ENCODE peak calls at places on chromosome 10, in eight cellular contexts. One of them, this sample, is unnamed.

GRCh38 chr10:125014984-125015944 is 73.3 kb downstream of the ZRANB1 start:
- DNase-seq in OCI-LY7: no peak
- DNase-seq in H9: no peak
- DNase-seq in choroid plexus epithelial cell: no peak
- DNase-seq in PC-3: no peak
- DNase-seq in left lung: peak; percentile 78
- DNase-seq in AG04450: no peak
- DNase-seq in osteocyte: no peak
- DNase-seq in this sample: no peak

GRCh38 chr10:121351533-121351932 is 246.7 kb downstream of the FGFR2 start:
- DNase-seq in choroid plexus epithelial cell: no peak
- DNase-seq in osteocyte: no peak
- DNase-seq in H9: no peak
- DNase-seq in left lung: no peak
- DNase-seq in OCI-LY7: no peak
- DNase-seq in AG04450: no peak
- DNase-seq in PC-3: no peak
- DNase-seq in this sample: no peak

GRCh38 chr10:33150904-33151303 is 183.6 kb downstream of the NRP1 start:
- DNase-seq in OCI-LY7: peak; percentile 69
- DNase-seq in PC-3: peak; percentile 92
- DNase-seq in AG04450: no peak
- DNase-seq in left lung: no peak
- DNase-seq in choroid plexus epithelial cell: no peak
- DNase-seq in H9: no peak
- DNase-seq in osteocyte: no peak
- DNase-seq in this sample: no peak

GRCh38 chr10:78255796-78256638 is 222.4 kb downstream of the RPS24 start:
- DNase-seq in choroid plexus epithelial cell: peak; percentile 95
- DNase-seq in OCI-LY7: no peak
- DNase-seq in H9: no peak
- DNase-seq in left lung: no peak
- DNase-seq in osteocyte: no peak
- DNase-seq in AG04450: peak; percentile 94
- DNase-seq in PC-3: peak; percentile 100
- DNase-seq in this sample: peak; percentile 99

GRCh38 chr10:75261813-75262725 is 26.3 kb upstream of the COMTD1 start:
- DNase-seq in left lung: no peak
- DNase-seq in H9: no peak
- DNase-seq in OCI-LY7: no peak
- DNase-seq in osteocyte: no peak
- DNase-seq in PC-3: peak; percentile 87
- DNase-seq in choroid plexus epithelial cell: peak; percentile 38
- DNase-seq in AG04450: no peak
- DNase-seq in this sample: peak; percentile 6

GRCh38 chr10:77949167-77949566 is 22.6 kb upstream of the DLG5 start:
- DNase-seq in AG04450: no peak
- DNase-seq in PC-3: peak; percentile 100
- DNase-seq in OCI-LY7: no peak
- DNase-seq in left lung: no peak
- DNase-seq in osteocyte: no peak
- DNase-seq in choroid plexus epithelial cell: peak; percentile 50
- DNase-seq in H9: peak; percentile 94
- DNase-seq in this sample: peak; percentile 46

GRCh38 chr10:130416334-130416950 is 280.3 kb downstream of the GLRX3 start:
- DNase-seq in osteocyte: peak; percentile 64
- DNase-seq in OCI-LY7: no peak
- DNase-seq in choroid plexus epithelial cell: no peak
- DNase-seq in AG04450: no peak
- DNase-seq in left lung: no peak
- DNase-seq in PC-3: no peak
- DNase-seq in H9: no peak
- DNase-seq in this sample: no peak

GRCh38 chr10:282294-283139 is 147.3 kb downstream of the ZMYND11 start:
- DNase-seq in osteocyte: no peak
- DNase-seq in OCI-LY7: no peak
- DNase-seq in PC-3: peak; percentile 4
- DNase-seq in left lung: no peak
- DNase-seq in H9: no peak
- DNase-seq in choroid plexus epithelial cell: peak; percentile 71
- DNase-seq in AG04450: peak; percentile 7
- DNase-seq in this sample: peak; percentile 66

GRCh38 chr10:28783089-28783488 is 105.8 kb downstream of the BAMBI start:
- DNase-seq in PC-3: peak; percentile 5
- DNase-seq in H9: no peak
- DNase-seq in osteocyte: no peak
- DNase-seq in choroid plexus epithelial cell: no peak
- DNase-seq in left lung: no peak
- DNase-seq in OCI-LY7: no peak
- DNase-seq in AG04450: no peak
- DNase-seq in this sample: no peak

GRCh38 chr10:29495366-29495765 is 139.4 kb downstream of the SVIL start:
- DNase-seq in osteocyte: no peak
- DNase-seq in left lung: no peak
- DNase-seq in OCI-LY7: no peak
- DNase-seq in AG04450: no peak
- DNase-seq in H9: no peak
- DNase-seq in choroid plexus epithelial cell: no peak
- DNase-seq in PC-3: no peak
- DNase-seq in this sample: no peak

GRCh38 chr10:484441-484924 is 205.0 kb downstream of the DIP2C start:
- DNase-seq in AG04450: no peak
- DNase-seq in left lung: no peak
- DNase-seq in OCI-LY7: peak; percentile 19
- DNase-seq in choroid plexus epithelial cell: peak; percentile 84
- DNase-seq in PC-3: peak; percentile 36
- DNase-seq in osteocyte: peak; percentile 89
- DNase-seq in H9: peak; percentile 35
- DNase-seq in this sample: no peak

GRCh38 chr10:78394050-78394449 is 360.4 kb downstream of the RPS24 start:
- DNase-seq in OCI-LY7: no peak
- DNase-seq in left lung: no peak
- DNase-seq in PC-3: no peak
- DNase-seq in AG04450: no peak
- DNase-seq in H9: no peak
- DNase-seq in osteocyte: no peak
- DNase-seq in choroid plexus epithelial cell: no peak
- DNase-seq in this sample: no peak

GRCh38 chr10:36531621-36532020 is 593.8 kb upstream of the ANKRD30A start:
- DNase-seq in H9: no peak
- DNase-seq in OCI-LY7: no peak
- DNase-seq in choroid plexus epithelial cell: no peak
- DNase-seq in PC-3: peak; percentile 97
- DNase-seq in left lung: no peak
- DNase-seq in AG04450: no peak
- DNase-seq in osteocyte: no peak
- DNase-seq in this sample: peak; percentile 81

GRCh38 chr10:87706731-87707130 is 47.1 kb downstream of the PAPSS2 start:
- DNase-seq in osteocyte: no peak
- DNase-seq in choroid plexus epithelial cell: no peak
- DNase-seq in AG04450: no peak
- DNase-seq in PC-3: peak; percentile 44
- DNase-seq in left lung: no peak
- DNase-seq in H9: no peak
- DNase-seq in OCI-LY7: no peak
- DNase-seq in this sample: peak; percentile 47

GRCh38 chr10:68989317-68989990 is 851 bp downstream of the KIFBP start:
- DNase-seq in choroid plexus epithelial cell: peak; percentile 29
- DNase-seq in left lung: no peak
- DNase-seq in H9: no peak
- DNase-seq in osteocyte: no peak
- DNase-seq in AG04450: no peak
- DNase-seq in PC-3: no peak
- DNase-seq in OCI-LY7: no peak
- DNase-seq in this sample: peak; percentile 22

GRCh38 chr10:17647316-17647715 is 3.4 kb downstream of the STAM start:
- DNase-seq in left lung: no peak
- DNase-seq in OCI-LY7: no peak
- DNase-seq in choroid plexus epithelial cell: no peak
- DNase-seq in osteocyte: no peak
- DNase-seq in PC-3: no peak
- DNase-seq in H9: no peak
- DNase-seq in AG04450: no peak
- DNase-seq in this sample: no peak

GRCh38 chr10:111677747-111678146 is 505.8 kb downstream of the GPAM start:
- DNase-seq in PC-3: no peak
- DNase-seq in left lung: no peak
- DNase-seq in OCI-LY7: no peak
- DNase-seq in osteocyte: no peak
- DNase-seq in AG04450: no peak
- DNase-seq in choroid plexus epithelial cell: no peak
- DNase-seq in H9: no peak
- DNase-seq in this sample: peak; percentile 78

GRCh38 chr10:1117651-1118050 is 61.5 kb downstream of the WDR37 start:
- DNase-seq in PC-3: no peak
- DNase-seq in OCI-LY7: no peak
- DNase-seq in AG04450: no peak
- DNase-seq in left lung: no peak
- DNase-seq in H9: no peak
- DNase-seq in osteocyte: peak; percentile 49
- DNase-seq in choroid plexus epithelial cell: no peak
- DNase-seq in this sample: no peak

GRCh38 chr10:1572519-1573333 is 164.6 kb downstream of the ADARB2 start:
- DNase-seq in PC-3: no peak
- DNase-seq in OCI-LY7: no peak
- DNase-seq in AG04450: no peak
- DNase-seq in H9: no peak
- DNase-seq in osteocyte: no peak
- DNase-seq in choroid plexus epithelial cell: no peak
- DNase-seq in left lung: no peak
- DNase-seq in this sample: no peak

GRCh38 chr10:113978802-113979201 is 64.9 kb upstream of the ADRB1 start:
- DNase-seq in H9: no peak
- DNase-seq in AG04450: no peak
- DNase-seq in left lung: no peak
- DNase-seq in PC-3: no peak
- DNase-seq in osteocyte: no peak
- DNase-seq in OCI-LY7: no peak
- DNase-seq in choroid plexus epithelial cell: no peak
- DNase-seq in this sample: no peak

GRCh38 chr10:129642427-129642826 is 175.4 kb downstream of the MGMT start:
- DNase-seq in PC-3: peak; percentile 55
- DNase-seq in H9: no peak
- DNase-seq in left lung: no peak
- DNase-seq in AG04450: no peak
- DNase-seq in osteocyte: no peak
- DNase-seq in choroid plexus epithelial cell: no peak
- DNase-seq in OCI-LY7: no peak
- DNase-seq in this sample: peak; percentile 16

GRCh38 chr10:97683556-97684357 is 3.3 kb downstream of the AVPI1 start:
- DNase-seq in osteocyte: no peak
- DNase-seq in H9: peak; percentile 49
- DNase-seq in choroid plexus epithelial cell: peak; percentile 62
- DNase-seq in OCI-LY7: peak; percentile 14
- DNase-seq in AG04450: no peak
- DNase-seq in PC-3: peak; percentile 42
- DNase-seq in left lung: no peak
- DNase-seq in this sample: peak; percentile 72

GRCh38 chr10:80861882-80862281 is 324.2 kb downstream of the SH2D4B start:
- DNase-seq in PC-3: no peak
- DNase-seq in H9: no peak
- DNase-seq in left lung: no peak
- DNase-seq in OCI-LY7: no peak
- DNase-seq in osteocyte: no peak
- DNase-seq in AG04450: no peak
- DNase-seq in choroid plexus epithelial cell: no peak
- DNase-seq in this sample: no peak
- TF ChIP-seq CTCF in PC-3: no peak
- TF ChIP-seq CTCF in H9: no peak
- TF ChIP-seq CTCF in left lung: no peak
- TF ChIP-seq CTCF in OCI-LY7: no peak
- TF ChIP-seq CTCF in osteocyte: no peak
- TF ChIP-seq CTCF in AG04450: no peak
- TF ChIP-seq CTCF in choroid plexus epithelial cell: no peak
- TF ChIP-seq CTCF in this sample: no peak

GRCh38 chr10:5764422-5765297 is 48.6 kb downstream of the GDI2 start:
- DNase-seq in OCI-LY7: no peak
- DNase-seq in PC-3: no peak
- DNase-seq in H9: no peak
- DNase-seq in AG04450: no peak
- DNase-seq in osteocyte: no peak
- DNase-seq in choroid plexus epithelial cell: no peak
- DNase-seq in left lung: no peak
- DNase-seq in this sample: no peak
- TF ChIP-seq CTCF in OCI-LY7: peak; percentile 57
- TF ChIP-seq CTCF in PC-3: peak; percentile 29
- TF ChIP-seq CTCF in H9: peak; percentile 37
- TF ChIP-seq CTCF in AG04450: no peak
- TF ChIP-seq CTCF in osteocyte: no peak
- TF ChIP-seq CTCF in choroid plexus epithelial cell: no peak
- TF ChIP-seq CTCF in left lung: no peak
- TF ChIP-seq CTCF in this sample: no peak

GRCh38 chr10:25028711-25029110 is 12.3 kb downstream of the THNSL1 start:
- DNase-seq in OCI-LY7: no peak
- DNase-seq in H9: no peak
- DNase-seq in AG04450: no peak
- DNase-seq in osteocyte: no peak
- DNase-seq in left lung: no peak
- DNase-seq in choroid plexus epithelial cell: no peak
- DNase-seq in PC-3: peak; percentile 20
- DNase-seq in this sample: peak; percentile 12

GRCh38 chr10:25024528-25024927 is 8.1 kb downstream of the THNSL1 start:
- DNase-seq in osteocyte: no peak
- DNase-seq in left lung: no peak
- DNase-seq in OCI-LY7: no peak
- DNase-seq in choroid plexus epithelial cell: no peak
- DNase-seq in H9: no peak
- DNase-seq in PC-3: no peak
- DNase-seq in AG04450: no peak
- DNase-seq in this sample: peak; percentile 37

GRCh38 chr10:25026463-25026862 is 10.1 kb downstream of the THNSL1 start:
- DNase-seq in H9: no peak
- DNase-seq in choroid plexus epithelial cell: peak; percentile 61
- DNase-seq in osteocyte: no peak
- DNase-seq in AG04450: no peak
- DNase-seq in OCI-LY7: no peak
- DNase-seq in PC-3: peak; percentile 18
- DNase-seq in left lung: no peak
- DNase-seq in this sample: peak; percentile 31

GRCh38 chr10:25029519-25029918 is 13.1 kb downstream of the THNSL1 start:
- DNase-seq in AG04450: no peak
- DNase-seq in left lung: no peak
- DNase-seq in osteocyte: no peak
- DNase-seq in PC-3: no peak
- DNase-seq in OCI-LY7: no peak
- DNase-seq in choroid plexus epithelial cell: no peak
- DNase-seq in H9: no peak
- DNase-seq in this sample: no peak
- TF ChIP-seq CTCF in AG04450: no peak
- TF ChIP-seq CTCF in left lung: no peak
- TF ChIP-seq CTCF in osteocyte: no peak
- TF ChIP-seq CTCF in PC-3: no peak
- TF ChIP-seq CTCF in OCI-LY7: no peak
- TF ChIP-seq CTCF in choroid plexus epithelial cell: no peak
- TF ChIP-seq CTCF in H9: no peak
- TF ChIP-seq CTCF in this sample: no peak

DNA sequence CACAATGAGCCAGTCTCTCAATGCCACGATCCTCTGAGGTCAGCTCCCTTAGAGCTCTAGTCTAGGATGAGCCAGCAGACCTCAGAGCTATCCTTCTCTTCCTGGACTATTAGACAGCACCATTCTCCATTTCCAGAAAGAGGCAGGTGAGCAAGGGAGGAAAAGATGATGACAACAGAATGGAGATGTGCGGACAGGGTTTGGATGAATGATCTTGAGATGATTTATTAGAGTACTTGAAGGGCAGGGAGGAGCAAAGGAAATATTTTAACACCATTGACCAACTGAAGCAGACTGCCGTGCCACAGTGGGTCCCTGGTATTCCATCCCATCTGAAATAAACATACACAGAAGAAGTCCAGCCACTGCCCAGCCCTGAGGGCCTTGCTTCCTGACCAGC is 94.3 kb downstream of the CFAP58 start:
- DNase-seq in PC-3: no peak
- DNase-seq in AG04450: no peak
- DNase-seq in osteocyte: no peak
- DNase-seq in left lung: no peak
- DNase-seq in choroid plexus epithelial cell: no peak
- DNase-seq in H9: no peak
- DNase-seq in OCI-LY7: no peak
- DNase-seq in this sample: no peak
- TF ChIP-seq CTCF in PC-3: no peak
- TF ChIP-seq CTCF in AG04450: no peak
- TF ChIP-seq CTCF in osteocyte: no peak
- TF ChIP-seq CTCF in left lung: no peak
- TF ChIP-seq CTCF in choroid plexus epithelial cell: no peak
- TF ChIP-seq CTCF in H9: no peak
- TF ChIP-seq CTCF in OCI-LY7: no peak
- TF ChIP-seq CTCF in this sample: no peak

This sample was measured in fibroblast of mammary gland.